ENCODE peak calls at places on chromosomes 4 and X, in nine cellular contexts. F is activated CD4-positive, alpha-beta T cell treated with anti-CD3 and anti-CD28 coated beads, Interleukin-2, amount 50 U/mL, for 4 hours; Z is T-helper 1 cell; H is iPS-NIHi11; M is stromal cell of bone marrow; Y is CD8-positive, alpha-beta memory T cell; B is GM04503; K is IMR-90; T is SW 1271. I is an unnamed sample.

GRCh38 chrX:3271485-3272186 is 74.8 kb downstream of the MXRA5 start:
- DNase-seq in F (no peak), Z (no peak), H (no peak), M (no peak), Y (no peak), B (peak), K (peak), T (peak), I (no peak)

GRCh38 chrX:134603806-134604700 is 54.2 kb downstream of the PLAC1 start:
- DNase-seq in F (no peak), Z (no peak), H (no peak), M (peak), Y (no peak), B (peak), K (peak), T (peak), I (no peak)

GRCh38 chr4:19924761-19925160 is 326.9 kb upstream of the SLIT2 start:
- DNase-seq in F (no peak), Z (no peak), H (no peak), M (peak), Y (no peak), B (no peak), K (peak), T (no peak), I (no peak)

GRCh38 chrX:111671668-111672067 is 9.3 kb upstream of the ALG13 start:
- DNase-seq in F (no peak), Z (no peak), H (no peak), M (no peak), Y (no peak), B (no peak), K (no peak), T (no peak), I (no peak)

GRCh38 chr4:84503495-84504437 is 4.7 kb upstream of the NKX6-1 start:
- DNase-seq in F (no peak), Z (peak), H (peak), M (peak), Y (no peak), B (peak), K (peak), T (peak), I (peak)

GRCh38 chr4:109764376-109764775 is 34.5 kb upstream of the PLA2G12A start:
- DNase-seq in F (no peak), Z (no peak), H (no peak), M (no peak), Y (no peak), B (no peak), K (no peak), T (no peak), I (no peak)

GRCh38 chrX:153778151-153778551 is 2.7 kb upstream of the SRPK3 start:
- DNase-seq in F (no peak), Z (no peak), H (no peak), M (no peak), Y (peak), B (no peak), K (no peak), T (no peak), I (no peak)

GRCh38 chrX:141989134-141989533 is 85.4 kb downstream of the MAGEC1 start:
- DNase-seq in F (no peak), Z (no peak), H (no peak), M (peak), Y (no peak), B (no peak), K (no peak), T (no peak), I (peak)

GRCh38 chr4:26022346-26022891 is 108.4 kb downstream of the SMIM20 start:
- DNase-seq in F (no peak), Z (no peak), H (no peak), M (peak), Y (no peak), B (peak), K (peak), T (no peak), I (peak)

GRCh38 chr4:118270492-118270891 is 82.3 kb downstream of the PRSS12 start:
- DNase-seq in F (no peak), Z (peak), H (peak), M (no peak), Y (no peak), B (no peak), K (peak), T (peak), I (no peak)

GRCh38 chrX:5236096-5236495 is 992.6 kb downstream of the NLGN4X start:
- DNase-seq in F (no peak), Z (no peak), H (peak), M (no peak), Y (no peak), B (no peak), K (no peak), T (no peak), I (no peak)

GRCh38 chr4:175622887-175623286 is 189.2 kb downstream of the GPM6A start:
- DNase-seq in F (no peak), Z (no peak), H (peak), M (no peak), Y (no peak), B (no peak), K (no peak), T (no peak), I (no peak)

GRCh38 chr4:78075986-78076385 is 18.9 kb downstream of the FRAS1 start:
- DNase-seq in F (no peak), Z (no peak), H (no peak), M (no peak), Y (no peak), B (no peak), K (no peak), T (no peak), I (no peak)

GRCh38 chrX:52923781-52924241 is 26.7 kb downstream of the FAM156B start:
- DNase-seq in F (no peak), Z (no peak), H (no peak), M (peak), Y (no peak), B (peak), K (peak), T (no peak), I (peak)

GRCh38 chr4:162957521-162958143 is 209.1 kb downstream of the NAF1 start:
- DNase-seq in F (no peak), Z (no peak), H (no peak), M (no peak), Y (no peak), B (no peak), K (no peak), T (no peak), I (no peak)

GRCh38 chr4:89212666-89213381 is 94.8 kb downstream of the GPRIN3 start:
- DNase-seq in F (no peak), Z (no peak), H (no peak), M (peak), Y (no peak), B (no peak), K (peak), T (no peak), I (no peak)

GRCh38 chr4:100960232-100960631 is 387.1 kb downstream of the PPP3CA start:
- DNase-seq in F (no peak), Z (no peak), H (no peak), M (no peak), Y (no peak), B (no peak), K (no peak), T (no peak), I (no peak)

GRCh38 chr4:141575884-141576283 is 60.5 kb upstream of the IL15 start:
- DNase-seq in F (no peak), Z (no peak), H (no peak), M (no peak), Y (no peak), B (peak), K (no peak), T (no peak), I (no peak)

GRCh38 chrX:154548028-154548316 is 552 bp downstream of the IKBKG start:
- DNase-seq in F (no peak), Z (no peak), H (no peak), M (no peak), Y (no peak), B (no peak), K (peak), T (no peak), I (no peak)

GRCh38 chrX:50770702-50771101 is 43.3 kb downstream of the SHROOM4 start:
- DNase-seq in F (no peak), Z (no peak), H (peak), M (no peak), Y (no peak), B (no peak), K (no peak), T (no peak), I (peak)

GRCh38 chrX:13432376-13432775 is 112.5 kb upstream of the ATXN3L start:
- DNase-seq in F (no peak), Z (no peak), H (no peak), M (peak), Y (no peak), B (peak), K (peak), T (no peak), I (peak)

GRCh38 chrX:118346258-118347094 is 570 bp downstream of the WDR44 start:
- DNase-seq in F (peak), Z (peak), H (peak), M (no peak), Y (peak), B (no peak), K (no peak), T (peak), I (peak)

GRCh38 chrX:27162496-27162895 is 300.6 kb downstream of the PPP4R3C start:
- DNase-seq in F (no peak), Z (no peak), H (no peak), M (no peak), Y (no peak), B (no peak), K (no peak), T (no peak), I (no peak)

GRCh38 chr4:78569291-78569821 is 17.8 kb downstream of the ANXA3 start:
- DNase-seq in F (no peak), Z (no peak), H (no peak), M (peak), Y (no peak), B (peak), K (peak), T (peak), I (no peak)

GRCh38 chr4:120977435-120977997 is 55.0 kb upstream of the PRDM5 start:
- DNase-seq in F (no peak), Z (peak), H (peak), M (peak), Y (no peak), B (peak), K (peak), T (peak), I (no peak)

GRCh38 chr4:182286035-182286434 is 42.8 kb downstream of the TENM3 start:
- DNase-seq in F (no peak), Z (no peak), H (no peak), M (no peak), Y (no peak), B (no peak), K (peak), T (no peak), I (peak)

GRCh38 chr4:15434086-15434485 is 6.3 kb downstream of the C1QTNF7 start:
- DNase-seq in F (no peak), Z (no peak), H (no peak), M (peak), Y (no peak), B (no peak), K (no peak), T (no peak), I (no peak)

GRCh38 chrX:1444896-1445480 is 7.7 kb downstream of the ASMTL start:
- DNase-seq in F (no peak), Z (no peak), H (peak), M (no peak), Y (no peak), B (no peak), K (no peak), T (no peak), I (no peak)

GRCh38 chrX:15600071-15600470 is 689 bp downstream of the ACE2 start:
- DNase-seq in F (no peak), Z (no peak), H (no peak), M (no peak), Y (no peak), B (no peak), K (no peak), T (no peak), I (no peak)

GRCh38 chr4:186810613-186811150 is 87.0 kb upstream of the FAT1 start:
- DNase-seq in F (no peak), Z (no peak), H (no peak), M (no peak), Y (no peak), B (no peak), K (no peak), T (no peak), I (no peak)

GRCh38 chrX:68304602-68305001 is 128.7 kb downstream of the OPHN1 start:
- DNase-seq in F (no peak), Z (no peak), H (no peak), M (no peak), Y (no peak), B (no peak), K (no peak), T (no peak), I (no peak)

GRCh38 chr4:102449751-102450352 is 51.3 kb upstream of the NFKB1 start:
- DNase-seq in F (peak), Z (peak), H (peak), M (no peak), Y (peak), B (no peak), K (peak), T (peak), I (peak)

GRCh38 chr4:183610033-183610432 is 49.0 kb downstream of the RWDD4 start:
- DNase-seq in F (no peak), Z (no peak), H (no peak), M (peak), Y (no peak), B (no peak), K (peak), T (no peak), I (no peak)